ENCODE peak calls at places on chromosomes 12 and 14, in eight cellular contexts. One of them, this sample, is unnamed.
A peak's percentile ranks its signal among the peaks of the same experiment; 100 is the strongest.

GRCh38 chr12:15050664-15051063 is 77.8 kb downstream of the PDE6H start:
- DNase-seq in PC-9: no peak
- DNase-seq in astrocyte of the cerebellum: peak; percentile 86
- DNase-seq in thoracic aorta: no peak
- DNase-seq in body of pancreas: no peak
- DNase-seq in GM12865: no peak
- DNase-seq in MG63: no peak
- DNase-seq in A549: no peak
- DNase-seq in this sample: peak; percentile 39

GRCh38 chr12:87827638-87828264 is 201.4 kb downstream of the C12orf50 start:
- DNase-seq in PC-9: peak; percentile 1
- DNase-seq in astrocyte of the cerebellum: no peak
- DNase-seq in thoracic aorta: no peak
- DNase-seq in body of pancreas: no peak
- DNase-seq in GM12865: no peak
- DNase-seq in MG63: no peak
- DNase-seq in A549: peak; percentile 7
- DNase-seq in this sample: no peak

GRCh38 chr12:98424726-98425401 is 90.5 kb upstream of the TMPO start:
- DNase-seq in PC-9: peak; percentile 83
- DNase-seq in astrocyte of the cerebellum: peak; percentile 75
- DNase-seq in thoracic aorta: no peak
- DNase-seq in body of pancreas: peak; percentile 83
- DNase-seq in GM12865: peak; percentile 58
- DNase-seq in MG63: peak; percentile 74
- DNase-seq in A549: peak; percentile 76
- DNase-seq in this sample: peak; percentile 91

GRCh38 chr14:99568567-99569560 is 35.1 kb downstream of the CCDC85C start:
- DNase-seq in PC-9: no peak
- DNase-seq in astrocyte of the cerebellum: no peak
- DNase-seq in thoracic aorta: no peak
- DNase-seq in body of pancreas: peak; percentile 31
- DNase-seq in GM12865: peak; percentile 24
- DNase-seq in MG63: no peak
- DNase-seq in A549: no peak
- DNase-seq in this sample: no peak

GRCh38 chr12:62760779-62761178 is 174.2 kb downstream of the PPM1H start:
- DNase-seq in PC-9: no peak
- DNase-seq in astrocyte of the cerebellum: no peak
- DNase-seq in thoracic aorta: no peak
- DNase-seq in body of pancreas: no peak
- DNase-seq in GM12865: peak; percentile 64
- DNase-seq in MG63: no peak
- DNase-seq in A549: peak; percentile 67
- DNase-seq in this sample: no peak

GRCh38 chr14:52235866-52236510 is 31.5 kb upstream of the PTGDR start:
- DNase-seq in PC-9: no peak
- DNase-seq in astrocyte of the cerebellum: no peak
- DNase-seq in thoracic aorta: no peak
- DNase-seq in body of pancreas: no peak
- DNase-seq in GM12865: no peak
- DNase-seq in MG63: no peak
- DNase-seq in A549: no peak
- DNase-seq in this sample: peak; percentile 51

GRCh38 chr12:49325606-49326005 is 2.6 kb downstream of the TROAP start:
- DNase-seq in PC-9: no peak
- DNase-seq in astrocyte of the cerebellum: no peak
- DNase-seq in thoracic aorta: no peak
- DNase-seq in body of pancreas: no peak
- DNase-seq in GM12865: no peak
- DNase-seq in MG63: no peak
- DNase-seq in A549: no peak
- DNase-seq in this sample: no peak

GRCh38 chr14:60561845-60562746 is 53.1 kb downstream of the SIX6 start:
- DNase-seq in PC-9: peak; percentile 36
- DNase-seq in astrocyte of the cerebellum: peak; percentile 66
- DNase-seq in thoracic aorta: no peak
- DNase-seq in body of pancreas: peak; percentile 55
- DNase-seq in GM12865: peak; percentile 81
- DNase-seq in MG63: peak; percentile 57
- DNase-seq in A549: peak; percentile 52
- DNase-seq in this sample: no peak

GRCh38 chr12:15469342-15469741 is 147.0 kb downstream of the PTPRO start:
- DNase-seq in PC-9: no peak
- DNase-seq in astrocyte of the cerebellum: no peak
- DNase-seq in thoracic aorta: no peak
- DNase-seq in body of pancreas: no peak
- DNase-seq in GM12865: no peak
- DNase-seq in MG63: no peak
- DNase-seq in A549: no peak
- DNase-seq in this sample: no peak

GRCh38 chr14:100692859-100693558 is 33.7 kb upstream of the DLK1 start:
- DNase-seq in PC-9: peak; percentile 49
- DNase-seq in astrocyte of the cerebellum: peak; percentile 52
- DNase-seq in thoracic aorta: no peak
- DNase-seq in body of pancreas: no peak
- DNase-seq in GM12865: no peak
- DNase-seq in MG63: peak; percentile 91
- DNase-seq in A549: peak; percentile 93
- DNase-seq in this sample: peak; percentile 40

GRCh38 chr12:16586350-16587109 is 19.4 kb downstream of the LMO3 start:
- DNase-seq in PC-9: no peak
- DNase-seq in astrocyte of the cerebellum: peak; percentile 56
- DNase-seq in thoracic aorta: no peak
- DNase-seq in body of pancreas: peak; percentile 49
- DNase-seq in GM12865: no peak
- DNase-seq in MG63: peak; percentile 71
- DNase-seq in A549: no peak
- DNase-seq in this sample: no peak

DNA sequence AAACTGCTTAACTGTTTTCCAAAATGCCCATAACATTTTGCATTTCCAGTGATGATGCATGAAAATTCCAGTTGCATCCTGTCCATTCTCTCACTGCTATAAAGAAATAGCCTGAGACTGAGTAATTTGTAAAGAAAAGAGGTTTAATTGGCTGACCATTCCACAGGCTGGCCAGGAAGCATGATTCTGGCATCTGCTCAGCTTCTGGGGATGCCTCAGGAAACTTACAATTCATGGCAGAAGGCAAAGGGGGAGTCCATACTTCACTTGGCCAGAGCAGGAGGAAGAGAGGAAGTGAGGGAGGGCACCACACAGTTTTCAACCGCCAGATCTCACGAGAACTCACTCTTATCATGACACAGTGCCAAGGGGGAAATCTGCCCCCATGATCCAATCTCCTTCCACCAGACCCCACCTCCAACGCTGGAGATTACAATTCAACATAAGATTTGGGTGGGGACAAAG is 18.2 kb upstream of the CLEC2D start:
- DNase-seq in PC-9: no peak
- DNase-seq in astrocyte of the cerebellum: peak; percentile 38
- DNase-seq in thoracic aorta: no peak
- DNase-seq in body of pancreas: no peak
- DNase-seq in GM12865: peak; percentile 83
- DNase-seq in MG63: peak; percentile 53
- DNase-seq in A549: no peak
- DNase-seq in this sample: no peak
- H3K4me3 ChIP-seq in PC-9: peak overlapping the region; percentile 81
- H3K4me3 ChIP-seq in astrocyte of the cerebellum: no peak overlapping the region
- H3K4me3 ChIP-seq in thoracic aorta: no peak overlapping the region
- H3K4me3 ChIP-seq in body of pancreas: no peak overlapping the region
- H3K4me3 ChIP-seq in GM12865: peak overlapping the region; percentile 83
- H3K4me3 ChIP-seq in MG63: no peak overlapping the region
- H3K4me3 ChIP-seq in A549: no peak overlapping the region
- H3K4me3 ChIP-seq in this sample: no peak overlapping the region

GRCh38 chr12:10392394-10392930 is 2.6 kb upstream of the KLRK1 start:
- DNase-seq in PC-9: peak; percentile 79
- DNase-seq in astrocyte of the cerebellum: peak; percentile 100
- DNase-seq in thoracic aorta: no peak
- DNase-seq in body of pancreas: peak; percentile 35
- DNase-seq in GM12865: peak; percentile 92
- DNase-seq in MG63: peak; percentile 89
- DNase-seq in A549: peak; percentile 15
- DNase-seq in this sample: peak; percentile 94
- H3K4me3 ChIP-seq in PC-9: no peak overlapping the region
- H3K4me3 ChIP-seq in astrocyte of the cerebellum: no peak overlapping the region
- H3K4me3 ChIP-seq in thoracic aorta: no peak overlapping the region
- H3K4me3 ChIP-seq in body of pancreas: no peak overlapping the region
- H3K4me3 ChIP-seq in GM12865: no peak overlapping the region
- H3K4me3 ChIP-seq in MG63: no peak overlapping the region
- H3K4me3 ChIP-seq in A549: no peak overlapping the region
- H3K4me3 ChIP-seq in this sample: no peak overlapping the region

GRCh38 chr12:112901271-112901670 is 5.5 kb upstream of the OAS1 start:
- DNase-seq in PC-9: no peak
- DNase-seq in astrocyte of the cerebellum: no peak
- DNase-seq in thoracic aorta: no peak
- DNase-seq in body of pancreas: no peak
- DNase-seq in GM12865: no peak
- DNase-seq in MG63: peak; percentile 61
- DNase-seq in A549: no peak
- DNase-seq in this sample: no peak

GRCh38 chr12:112904571-112904970 is 2.2 kb upstream of the OAS1 start:
- DNase-seq in PC-9: no peak
- DNase-seq in astrocyte of the cerebellum: no peak
- DNase-seq in thoracic aorta: no peak
- DNase-seq in body of pancreas: no peak
- DNase-seq in GM12865: no peak
- DNase-seq in MG63: peak; percentile 25
- DNase-seq in A549: no peak
- DNase-seq in this sample: no peak

GRCh38 chr12:112898380-112898779 is 8.4 kb upstream of the OAS1 start:
- DNase-seq in PC-9: no peak
- DNase-seq in astrocyte of the cerebellum: no peak
- DNase-seq in thoracic aorta: no peak
- DNase-seq in body of pancreas: no peak
- DNase-seq in GM12865: no peak
- DNase-seq in MG63: no peak
- DNase-seq in A549: no peak
- DNase-seq in this sample: no peak

GRCh38 chr12:112905451-112906089 is 1.2 kb upstream of the OAS1 start:
- DNase-seq in PC-9: no peak
- DNase-seq in astrocyte of the cerebellum: no peak
- DNase-seq in thoracic aorta: no peak
- DNase-seq in body of pancreas: no peak
- DNase-seq in GM12865: no peak
- DNase-seq in MG63: peak; percentile 49
- DNase-seq in A549: no peak
- DNase-seq in this sample: no peak

DNA sequence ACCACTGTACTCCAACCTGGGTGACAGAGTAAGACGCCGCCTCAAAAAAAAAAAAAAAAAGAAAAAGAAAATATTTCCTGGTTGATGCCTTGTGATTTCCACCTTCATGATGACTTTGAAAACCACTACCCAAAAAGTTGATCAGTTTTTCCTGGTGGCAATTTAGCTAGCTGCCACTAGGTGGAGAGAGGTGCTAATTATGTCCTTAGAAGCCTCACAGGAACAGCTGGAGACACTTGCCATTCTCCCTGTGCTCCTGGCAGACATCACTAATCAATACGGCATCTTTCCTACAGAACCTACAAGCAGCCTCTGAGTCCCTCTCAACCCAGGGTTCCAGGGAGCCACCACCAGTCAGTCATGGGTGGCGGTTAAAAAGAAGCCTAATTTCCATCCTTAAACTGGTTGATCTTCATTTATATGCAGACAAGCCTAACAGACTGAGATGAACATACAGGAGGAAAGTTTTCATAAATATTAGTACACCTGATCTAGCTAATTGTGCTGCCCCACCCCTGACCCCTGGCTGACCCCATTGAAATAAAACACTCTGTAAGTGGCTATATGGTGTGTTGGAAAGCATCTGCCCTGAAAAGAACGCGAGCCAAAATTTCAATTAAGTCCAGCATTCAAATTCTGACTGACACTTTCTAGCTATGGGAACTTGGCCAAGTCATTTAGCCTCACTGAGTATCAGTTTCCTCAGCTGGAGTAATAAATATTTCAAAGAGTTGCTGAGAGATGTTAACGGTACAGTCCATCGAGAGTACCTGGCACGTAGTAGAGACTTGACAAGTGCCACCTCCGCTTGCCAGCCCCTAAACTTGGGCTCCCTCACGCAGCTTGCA is 6.2 kb upstream of the OAS1 start:
- DNase-seq in PC-9: peak; percentile 28
- DNase-seq in astrocyte of the cerebellum: no peak
- DNase-seq in thoracic aorta: no peak
- DNase-seq in body of pancreas: peak; percentile 58
- DNase-seq in GM12865: peak; percentile 82
- DNase-seq in MG63: peak; percentile 27
- DNase-seq in A549: peak; percentile 61
- DNase-seq in this sample: no peak
- H3K4me3 ChIP-seq in PC-9: no peak overlapping the region
- H3K4me3 ChIP-seq in astrocyte of the cerebellum: no peak overlapping the region
- H3K4me3 ChIP-seq in thoracic aorta: no peak overlapping the region
- H3K4me3 ChIP-seq in body of pancreas: no peak overlapping the region
- H3K4me3 ChIP-seq in GM12865: no peak overlapping the region
- H3K4me3 ChIP-seq in MG63: no peak overlapping the region
- H3K4me3 ChIP-seq in A549: no peak overlapping the region
- H3K4me3 ChIP-seq in this sample: no peak overlapping the region

GRCh38 chr12:132506328-132506727 is 16.4 kb downstream of the FBRSL1 start:
- DNase-seq in PC-9: no peak
- DNase-seq in astrocyte of the cerebellum: no peak
- DNase-seq in thoracic aorta: no peak
- DNase-seq in body of pancreas: peak; percentile 81
- DNase-seq in GM12865: no peak
- DNase-seq in MG63: no peak
- DNase-seq in A549: no peak
- DNase-seq in this sample: no peak
- H3K4me3 ChIP-seq in PC-9: no peak overlapping the region
- H3K4me3 ChIP-seq in astrocyte of the cerebellum: no peak overlapping the region
- H3K4me3 ChIP-seq in thoracic aorta: peak overlapping the region; percentile 53
- H3K4me3 ChIP-seq in body of pancreas: no peak overlapping the region
- H3K4me3 ChIP-seq in GM12865: no peak overlapping the region
- H3K4me3 ChIP-seq in MG63: no peak overlapping the region
- H3K4me3 ChIP-seq in A549: no peak overlapping the region
- H3K4me3 ChIP-seq in this sample: no peak overlapping the region

DNA sequence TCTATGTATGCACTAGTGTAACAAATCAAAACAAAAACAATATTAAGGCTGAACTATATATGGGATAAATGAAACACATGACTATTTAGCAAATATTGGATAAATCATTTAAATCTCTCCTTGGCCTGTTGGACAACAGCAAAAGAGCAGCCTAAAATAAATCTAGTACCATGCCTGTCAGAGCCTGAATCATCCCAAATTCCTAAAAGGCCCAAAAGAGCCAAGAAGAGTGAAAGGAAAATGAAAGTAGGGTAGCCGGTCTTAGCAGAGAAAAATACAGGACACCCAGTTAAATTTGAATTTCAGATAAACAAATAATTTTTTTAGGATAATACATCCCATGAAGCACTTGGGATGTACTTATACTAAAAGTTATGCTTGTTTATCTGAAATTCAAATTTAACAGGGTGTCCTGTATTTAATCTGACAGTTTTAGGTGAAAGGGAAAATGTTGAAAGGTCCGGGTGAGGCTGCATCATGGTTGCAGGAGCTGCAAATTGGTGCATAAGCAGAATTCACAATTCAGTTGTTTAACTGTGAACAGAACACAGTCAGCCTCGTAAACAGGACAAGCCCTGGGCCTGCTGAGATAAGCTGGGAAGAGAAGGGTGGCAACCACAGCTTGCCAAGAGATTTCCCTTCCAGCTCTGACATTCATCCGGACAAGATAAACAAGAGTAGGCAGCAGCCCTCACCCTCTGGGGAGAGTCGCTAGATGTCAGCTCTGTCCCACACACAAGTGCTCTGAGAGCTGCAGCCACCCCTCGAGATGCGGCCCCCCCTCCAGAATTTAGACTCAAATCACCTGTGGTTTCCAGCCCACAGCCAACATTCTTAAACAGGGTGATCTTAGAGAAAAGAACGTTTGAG is 30.3 kb downstream of the DMAC2L start:
- DNase-seq in PC-9: peak; percentile 21
- DNase-seq in astrocyte of the cerebellum: peak; percentile 61
- DNase-seq in thoracic aorta: no peak
- DNase-seq in body of pancreas: peak; percentile 53
- DNase-seq in GM12865: peak; percentile 64
- DNase-seq in MG63: peak; percentile 64
- DNase-seq in A549: peak; percentile 21
- DNase-seq in this sample: no peak
- H3K4me3 ChIP-seq in PC-9: no peak overlapping the region
- H3K4me3 ChIP-seq in astrocyte of the cerebellum: no peak overlapping the region
- H3K4me3 ChIP-seq in thoracic aorta: peak overlapping the region; percentile 54
- H3K4me3 ChIP-seq in body of pancreas: no peak overlapping the region
- H3K4me3 ChIP-seq in GM12865: no peak overlapping the region
- H3K4me3 ChIP-seq in MG63: peak overlapping the region; percentile 13
- H3K4me3 ChIP-seq in A549: no peak overlapping the region
- H3K4me3 ChIP-seq in this sample: no peak overlapping the region

This sample was measured in retinal pigment epithelial cell.